ENCODE peak calls at places on chromosomes 11 and 22, in nine cellular contexts. A is pancreas, M is neural progenitor cell, Q is PC-3, T is adrenal gland, R is stomach, E is endodermal cell, S is heart left ventricle, J is brain microvascular endothelial cell. Y is an unnamed sample.

GRCh38 chr22:49487950-49488349 is 339.7 kb downstream of the BRD1 start:
- DNase-seq in A (no peak), M (no peak), Q (peak; percentile 89), T (no peak), R (no peak), E (peak; percentile 93), S (no peak), J (no peak), Y (no peak)

GRCh38 chr22:49975543-49976389 is 15.2 kb downstream of the PIM3 start:
- DNase-seq in A (no peak), M (peak; percentile 52), Q (no peak), T (no peak), R (peak; percentile 23), E (peak; percentile 79), S (peak; percentile 23), J (no peak), Y (peak; percentile 27)

GRCh38 chr22:24585461-24585860 is 7.4 kb downstream of the LRRC75B start:
- DNase-seq in A (no peak), M (no peak), Q (no peak), T (no peak), R (no peak), E (no peak), S (no peak), J (no peak), Y (no peak)

GRCh38 chr22:33869946-33870345 is 50.3 kb downstream of the LARGE1 start:
- DNase-seq in A (no peak), M (no peak), Q (no peak), T (no peak), R (no peak), E (no peak), S (no peak), J (no peak), Y (no peak)

GRCh38 chr11:98701541-98701940 is 319.2 kb upstream of the CNTN5 start:
- DNase-seq in A (no peak), M (no peak), Q (no peak), T (no peak), R (no peak), E (no peak), S (no peak), J (no peak), Y (no peak)

GRCh38 chr22:20956258-20957117 is 10.6 kb upstream of the AIFM3 start:
- DNase-seq in A (no peak), M (peak; percentile 63), Q (peak; percentile 75), T (no peak), R (no peak), E (peak; percentile 89), S (no peak), J (peak; percentile 9), Y (no peak)

GRCh38 chr22:41263704-41264103 is 22.3 kb downstream of the RANGAP1 start:
- DNase-seq in A (no peak), M (no peak), Q (no peak), T (no peak), R (no peak), E (no peak), S (no peak), J (no peak), Y (no peak)

GRCh38 chr11:34948721-34949120 is 32.3 kb downstream of the PDHX start:
- DNase-seq in A (no peak), M (no peak), Q (no peak), T (peak; percentile 42), R (no peak), E (no peak), S (no peak), J (no peak), Y (no peak)

GRCh38 chr11:92457250-92457649 is 232.6 kb downstream of the FAT3 start:
- DNase-seq in A (no peak), M (no peak), Q (peak; percentile 54), T (no peak), R (no peak), E (no peak), S (no peak), J (peak; percentile 25), Y (no peak)

GRCh38 chr22:22465094-22465602 is 43.4 kb downstream of the ZNF280B start:
- DNase-seq in A (no peak), M (no peak), Q (no peak), T (no peak), R (no peak), E (no peak), S (no peak), J (no peak), Y (no peak)

GRCh38 chr22:40193429-40194421 is 16.0 kb downstream of the TNRC6B start:
- DNase-seq in A (no peak), M (peak; percentile 55), Q (peak; percentile 31), T (no peak), R (no peak), E (peak; percentile 81), S (no peak), J (no peak), Y (no peak)

GRCh38 chr11:9777066-9777465 is 113.2 kb downstream of the SWAP70 start:
- DNase-seq in A (no peak), M (no peak), Q (no peak), T (no peak), R (no peak), E (no peak), S (no peak), J (no peak), Y (no peak)

GRCh38 chr11:9774109-9774508 is 110.2 kb downstream of the SWAP70 start:
- DNase-seq in A (no peak), M (no peak), Q (no peak), T (no peak), R (no peak), E (no peak), S (no peak), J (no peak), Y (no peak)

GRCh38 chr11:9776203-9776602 is 112.3 kb downstream of the SWAP70 start:
- DNase-seq in A (no peak), M (no peak), Q (peak; percentile 44), T (no peak), R (no peak), E (no peak), S (no peak), J (no peak), Y (no peak)

GRCh38 chr11:9774591-9775392 is 110.9 kb downstream of the SWAP70 start:
- DNase-seq in A (no peak), M (no peak), Q (peak; percentile 84), T (no peak), R (no peak), E (no peak), S (no peak), J (peak; percentile 90), Y (no peak)

DNA sequence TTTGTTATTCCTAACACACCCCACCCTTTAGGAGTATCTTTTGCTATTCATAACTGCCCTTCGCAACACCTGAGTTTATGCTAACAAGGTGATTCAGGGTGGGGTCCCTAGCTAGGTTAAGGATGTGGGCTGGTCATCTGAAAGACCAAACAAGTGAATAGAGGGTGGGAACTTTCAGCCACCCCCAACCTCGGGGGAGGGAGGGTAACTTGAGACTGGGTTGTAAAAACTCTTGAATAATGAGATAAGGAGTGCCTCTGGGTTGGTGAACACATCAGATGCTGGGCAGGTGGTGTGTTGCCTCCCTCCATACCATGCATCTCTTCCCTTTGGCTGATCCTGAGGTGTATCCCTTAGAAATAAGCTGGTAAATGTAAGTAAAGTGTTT is 111.5 kb downstream of the SWAP70 start:
- DNase-seq in A (no peak), M (no peak), Q (no peak), T (no peak), R (no peak), E (peak; percentile 54), S (no peak), J (no peak), Y (no peak)
- H3K4me3 ChIP-seq in A (no peak overlapping the region), M (no peak overlapping the region), Q (no peak overlapping the region), T (no peak overlapping the region), R (no peak overlapping the region), E (no peak overlapping the region), S (no peak overlapping the region), J (no peak overlapping the region), Y (no peak overlapping the region)

DNA sequence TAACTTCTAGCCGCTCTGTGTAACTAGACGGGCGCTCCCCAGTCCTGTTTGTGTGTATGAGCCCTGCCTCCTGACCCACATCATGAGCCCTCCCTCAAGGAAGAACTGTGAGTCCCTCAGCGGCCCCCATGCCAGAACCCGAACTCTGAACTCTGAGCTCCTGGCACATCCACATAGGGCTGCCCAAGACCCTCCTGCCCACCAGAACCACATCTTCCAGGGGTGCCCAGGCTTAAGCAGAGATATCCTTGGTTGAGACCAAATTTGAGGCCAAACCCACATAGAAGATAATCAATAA is 3.0 kb downstream of the TRIM29 start:
- DNase-seq in A (no peak), M (no peak), Q (no peak), T (peak; percentile 3), R (peak; percentile 19), E (peak; percentile 28), S (no peak), J (no peak), Y (no peak)
- H3K27ac ChIP-seq in A (no peak overlapping the region), M (no peak overlapping the region), Q (no peak overlapping the region), T (no peak overlapping the region), R (no peak overlapping the region), E (no peak overlapping the region), S (no peak overlapping the region), J (no peak overlapping the region), Y (no peak overlapping the region)

GRCh38 chr11:69797156-69797555 is 22.0 kb upstream of the FGF4 start:
- DNase-seq in A (no peak), M (no peak), Q (no peak), T (no peak), R (no peak), E (no peak), S (no peak), J (no peak), Y (no peak)
- TF ChIP-seq CTCF in A (no peak), M (peak; percentile 16), Q (peak; percentile 31), T (no peak), R (no peak), E (peak; percentile 40), S (no peak), J (peak; percentile 28), Y (no peak)

GRCh38 chr11:118223992-118224391 is 819 bp downstream of the JAML start:
- DNase-seq in A (no peak), M (no peak), Q (no peak), T (no peak), R (no peak), E (no peak), S (no peak), J (no peak), Y (no peak)
- H3K4me3 ChIP-seq in A (peak overlapping the region; percentile 28), M (no peak overlapping the region), Q (no peak overlapping the region), T (no peak overlapping the region), R (peak overlapping the region; percentile 0), E (no peak overlapping the region), S (peak overlapping the region; percentile 10), J (no peak overlapping the region), Y (no peak overlapping the region)